ENCODE peak calls at places on chromosome 13, in eight cellular contexts. One of them, this sample, is unnamed.
A peak's percentile ranks its signal among the peaks of the same experiment; 100 is the strongest.

GRCh38 chr13:40235160-40235796 is 431.2 kb downstream of the FOXO1 start:
- DNase-seq in astrocyte: peak; percentile 8
- DNase-seq in stomach: no peak
- DNase-seq in H1: no peak
- DNase-seq in DND-41: no peak
- DNase-seq in adrenal gland: no peak
- DNase-seq in neural progenitor cell: no peak
- DNase-seq in heart right ventricle: no peak
- DNase-seq in this sample: no peak

GRCh38 chr13:95743192-95743591 is 66.3 kb downstream of the DNAJC3 start:
- DNase-seq in astrocyte: no peak
- DNase-seq in neural progenitor cell: no peak
- DNase-seq in stomach: no peak
- DNase-seq in heart right ventricle: no peak
- DNase-seq in DND-41: no peak
- DNase-seq in adrenal gland: no peak
- DNase-seq in H1: no peak
- DNase-seq in this sample: no peak

GRCh38 chr13:99743079-99743478 is 228.5 kb downstream of the ZIC5 start:
- DNase-seq in adrenal gland: no peak
- DNase-seq in neural progenitor cell: peak; percentile 75
- DNase-seq in DND-41: no peak
- DNase-seq in astrocyte: no peak
- DNase-seq in H1: peak; percentile 36
- DNase-seq in stomach: no peak
- DNase-seq in heart right ventricle: no peak
- DNase-seq in this sample: no peak

GRCh38 chr13:83824561-83824960 is 57.7 kb downstream of the SLITRK1 start:
- DNase-seq in stomach: no peak
- DNase-seq in heart right ventricle: no peak
- DNase-seq in H1: no peak
- DNase-seq in neural progenitor cell: no peak
- DNase-seq in DND-41: no peak
- DNase-seq in astrocyte: no peak
- DNase-seq in adrenal gland: no peak
- DNase-seq in this sample: peak; percentile 46

GRCh38 chr13:97256343-97256783 is 34.2 kb downstream of the MBNL2 start:
- DNase-seq in astrocyte: peak; percentile 99
- DNase-seq in DND-41: no peak
- DNase-seq in stomach: no peak
- DNase-seq in adrenal gland: no peak
- DNase-seq in H1: no peak
- DNase-seq in neural progenitor cell: no peak
- DNase-seq in heart right ventricle: no peak
- DNase-seq in this sample: no peak

GRCh38 chr13:36363464-36363863 is 17.3 kb upstream of the SPART start:
- DNase-seq in stomach: no peak
- DNase-seq in neural progenitor cell: no peak
- DNase-seq in H1: no peak
- DNase-seq in astrocyte: no peak
- DNase-seq in heart right ventricle: no peak
- DNase-seq in DND-41: no peak
- DNase-seq in adrenal gland: no peak
- DNase-seq in this sample: no peak

GRCh38 chr13:46640843-46641242 is 87.9 kb downstream of the LRCH1 start:
- DNase-seq in H1: no peak
- DNase-seq in neural progenitor cell: no peak
- DNase-seq in DND-41: no peak
- DNase-seq in heart right ventricle: no peak
- DNase-seq in stomach: no peak
- DNase-seq in astrocyte: no peak
- DNase-seq in adrenal gland: no peak
- DNase-seq in this sample: no peak

GRCh38 chr13:113489171-113489548 is 1.4 kb downstream of the DCUN1D2 start:
- DNase-seq in H1: no peak
- DNase-seq in stomach: no peak
- DNase-seq in heart right ventricle: no peak
- DNase-seq in astrocyte: no peak
- DNase-seq in neural progenitor cell: peak; percentile 63
- DNase-seq in adrenal gland: no peak
- DNase-seq in DND-41: no peak
- DNase-seq in this sample: peak; percentile 91

GRCh38 chr13:111117289-111117688 is 2.2 kb downstream of the ARHGEF7 start:
- DNase-seq in stomach: no peak
- DNase-seq in adrenal gland: no peak
- DNase-seq in DND-41: no peak
- DNase-seq in neural progenitor cell: no peak
- DNase-seq in astrocyte: no peak
- DNase-seq in H1: no peak
- DNase-seq in heart right ventricle: no peak
- DNase-seq in this sample: no peak

GRCh38 chr13:44576396-44577235 is 486 bp upstream of the TSC22D1 start:
- DNase-seq in neural progenitor cell: peak; percentile 62
- DNase-seq in heart right ventricle: no peak
- DNase-seq in adrenal gland: peak; percentile 39
- DNase-seq in DND-41: peak; percentile 42
- DNase-seq in stomach: peak; percentile 34
- DNase-seq in astrocyte: no peak
- DNase-seq in H1: no peak
- DNase-seq in this sample: peak; percentile 67

DNA sequence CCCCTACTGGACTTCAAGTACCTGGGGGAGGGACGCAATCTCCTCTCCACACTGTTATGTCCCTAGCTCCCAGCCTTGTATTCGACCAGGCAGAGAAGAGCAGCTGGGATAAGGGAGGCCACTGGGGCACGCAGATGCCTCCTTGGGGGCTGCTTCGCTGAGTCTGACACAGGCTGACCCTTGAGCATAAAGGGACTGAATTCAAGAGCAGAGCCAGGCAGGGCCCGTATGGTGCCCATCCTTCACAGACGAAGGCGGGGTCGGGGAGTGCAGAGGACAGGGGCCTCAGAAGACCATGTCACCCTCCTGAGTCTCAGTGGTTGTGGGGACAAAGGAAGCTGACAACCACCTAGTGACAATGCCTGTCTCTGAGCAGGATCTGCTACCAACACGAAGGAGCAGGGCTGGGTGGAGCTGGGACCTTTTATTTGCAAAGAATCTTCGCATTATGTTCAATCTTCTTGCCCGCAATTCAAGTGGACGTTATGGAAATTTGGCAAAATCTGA is 124.6 kb downstream of the TUBA3C start:
- DNase-seq in H1: no peak
- DNase-seq in stomach: no peak
- DNase-seq in adrenal gland: no peak
- DNase-seq in astrocyte: no peak
- DNase-seq in neural progenitor cell: no peak
- DNase-seq in heart right ventricle: no peak
- DNase-seq in DND-41: no peak
- DNase-seq in this sample: no peak
- H3K9me3 ChIP-seq in H1: peaks cover 96% of the 10 kb centered on the region
- H3K9me3 ChIP-seq in stomach: peaks cover 15% of the 10 kb centered on the region
- H3K9me3 ChIP-seq in adrenal gland: no peaks in the 10 kb centered on the region
- H3K9me3 ChIP-seq in astrocyte: peaks cover 43% of the 10 kb centered on the region
- H3K9me3 ChIP-seq in neural progenitor cell: peaks cover 8% of the 10 kb centered on the region
- H3K9me3 ChIP-seq in heart right ventricle: no peaks in the 10 kb centered on the region
- H3K9me3 ChIP-seq in DND-41: peaks cover 21% of the 10 kb centered on the region
- H3K9me3 ChIP-seq in this sample: peaks cover 64% of the 10 kb centered on the region

DNA sequence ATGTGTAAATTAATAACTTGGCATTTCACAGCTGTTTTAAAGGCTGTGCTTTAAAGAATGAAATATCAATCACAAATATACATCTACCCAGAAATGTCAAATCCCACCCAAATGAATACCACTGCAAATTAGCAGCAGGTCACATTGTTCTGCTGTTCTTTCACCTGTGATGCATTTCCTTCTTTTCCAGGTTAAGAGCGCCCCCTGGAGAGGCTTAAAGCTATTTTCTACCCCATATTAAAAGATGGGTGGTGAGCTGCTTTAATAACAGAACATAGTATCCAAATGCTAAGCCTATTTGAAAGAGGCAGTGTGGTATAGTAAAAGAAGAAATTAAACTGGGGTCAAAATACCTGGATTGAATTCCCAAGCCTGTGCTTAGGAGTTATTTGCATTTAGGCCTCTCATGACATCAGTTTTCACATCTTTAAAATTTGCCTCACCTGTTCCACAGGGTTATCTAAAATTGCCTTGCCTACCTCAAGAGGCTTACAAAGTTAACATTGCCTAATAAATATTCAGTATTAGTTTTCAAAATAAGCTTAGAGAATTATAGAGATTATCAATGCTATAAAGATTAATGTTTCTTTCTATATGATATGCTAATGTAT is 396.9 kb upstream of the SLITRK5 start:
- DNase-seq in adrenal gland: peak; percentile 20
- DNase-seq in heart right ventricle: no peak
- DNase-seq in H1: peak; percentile 72
- DNase-seq in astrocyte: peak; percentile 22
- DNase-seq in DND-41: peak; percentile 27
- DNase-seq in stomach: no peak
- DNase-seq in neural progenitor cell: peak; percentile 78
- DNase-seq in this sample: peak; percentile 82
- TF ChIP-seq CTCF in adrenal gland: peak; percentile 39
- TF ChIP-seq CTCF in heart right ventricle: no peak
- TF ChIP-seq CTCF in H1: peak; percentile 52
- TF ChIP-seq CTCF in astrocyte: peak; percentile 78
- TF ChIP-seq CTCF in DND-41: peak; percentile 55
- TF ChIP-seq CTCF in stomach: peak; percentile 31
- TF ChIP-seq CTCF in neural progenitor cell: peak; percentile 90
- TF ChIP-seq CTCF in this sample: peak; percentile 91

GRCh38 chr13:19169496-19169895 is 12.1 kb downstream of the TUBA3C start:
- DNase-seq in H1: no peak
- DNase-seq in neural progenitor cell: no peak
- DNase-seq in DND-41: no peak
- DNase-seq in stomach: no peak
- DNase-seq in adrenal gland: no peak
- DNase-seq in astrocyte: no peak
- DNase-seq in heart right ventricle: no peak
- DNase-seq in this sample: no peak
- H3K9me3 ChIP-seq in H1: peaks cover 94% of the 10 kb centered on the region
- H3K9me3 ChIP-seq in neural progenitor cell: peaks cover 6% of the 10 kb centered on the region
- H3K9me3 ChIP-seq in DND-41: no peaks in the 10 kb centered on the region
- H3K9me3 ChIP-seq in stomach: peaks cover 4% of the 10 kb centered on the region
- H3K9me3 ChIP-seq in adrenal gland: no peaks in the 10 kb centered on the region
- H3K9me3 ChIP-seq in astrocyte: peaks cover 12% of the 10 kb centered on the region
- H3K9me3 ChIP-seq in heart right ventricle: no peaks in the 10 kb centered on the region
- H3K9me3 ChIP-seq in this sample: peaks cover 62% of the 10 kb centered on the region

DNA sequence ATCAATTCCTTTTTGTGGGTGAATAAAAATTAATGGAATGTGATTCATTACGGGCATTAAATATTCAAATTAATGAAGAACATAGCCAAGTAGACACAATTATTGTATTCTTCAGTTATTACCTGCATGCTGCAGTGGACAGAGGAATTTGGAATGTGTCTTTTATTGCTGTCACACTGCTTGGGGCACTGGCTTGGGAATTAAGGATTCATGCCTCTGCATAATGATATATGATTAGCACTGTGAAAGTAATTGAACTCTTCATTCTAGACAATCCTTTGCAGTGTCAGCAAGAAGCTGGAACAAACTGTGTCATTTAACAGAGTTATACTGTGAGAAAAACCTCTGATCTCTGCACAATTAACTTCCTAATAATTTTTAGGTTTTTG is 235.3 kb upstream of the MIR17HG start:
- DNase-seq in adrenal gland: no peak
- DNase-seq in H1: no peak
- DNase-seq in astrocyte: no peak
- DNase-seq in DND-41: no peak
- DNase-seq in heart right ventricle: no peak
- DNase-seq in neural progenitor cell: no peak
- DNase-seq in stomach: no peak
- DNase-seq in this sample: no peak
- TF ChIP-seq CTCF in adrenal gland: no peak
- TF ChIP-seq CTCF in H1: no peak
- TF ChIP-seq CTCF in astrocyte: no peak
- TF ChIP-seq CTCF in DND-41: no peak
- TF ChIP-seq CTCF in heart right ventricle: no peak
- TF ChIP-seq CTCF in neural progenitor cell: no peak
- TF ChIP-seq CTCF in stomach: no peak
- TF ChIP-seq CTCF in this sample: no peak

DNA sequence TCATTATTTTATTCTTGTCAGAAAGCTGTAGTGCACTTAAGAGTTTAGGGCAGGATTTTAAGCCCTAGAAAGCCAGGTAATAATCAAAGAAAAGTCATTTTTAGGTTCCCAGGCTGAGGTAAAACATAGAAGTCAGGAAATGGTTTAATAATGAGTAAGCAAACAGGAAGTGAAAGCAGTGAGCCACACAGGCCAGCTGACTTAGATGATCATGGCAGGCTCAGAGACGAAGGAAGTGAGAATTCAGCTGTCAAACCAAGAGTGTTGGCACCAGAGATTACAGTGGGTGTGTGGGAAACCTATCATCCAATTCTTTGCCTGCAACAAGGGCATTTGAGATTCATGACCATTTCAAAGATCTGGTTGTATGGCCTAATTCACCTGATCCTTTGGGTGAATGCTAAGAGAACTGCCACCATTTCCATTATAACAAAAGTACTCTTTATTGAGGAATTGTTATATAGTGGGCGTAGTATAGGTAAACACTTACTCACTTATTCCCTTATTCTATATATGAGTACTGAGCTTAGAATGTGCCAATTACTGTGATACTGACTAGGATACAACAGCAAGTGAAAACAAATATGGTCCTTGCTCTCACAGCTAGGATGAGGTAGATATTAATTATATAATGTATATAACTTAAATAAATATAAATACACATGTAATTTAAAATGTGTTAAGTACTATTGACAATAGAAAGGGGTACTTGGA is 103.7 kb upstream of the EDNRB start:
- DNase-seq in neural progenitor cell: no peak
- DNase-seq in stomach: peak; percentile 30
- DNase-seq in adrenal gland: peak; percentile 38
- DNase-seq in heart right ventricle: no peak
- DNase-seq in DND-41: peak; percentile 69
- DNase-seq in astrocyte: peak; percentile 60
- DNase-seq in H1: no peak
- DNase-seq in this sample: no peak
- H3K9me3 ChIP-seq in neural progenitor cell: no peaks in the 10 kb centered on the region
- H3K9me3 ChIP-seq in stomach: no peaks in the 10 kb centered on the region
- H3K9me3 ChIP-seq in adrenal gland: no peaks in the 10 kb centered on the region
- H3K9me3 ChIP-seq in heart right ventricle: no peaks in the 10 kb centered on the region
- H3K9me3 ChIP-seq in DND-41: no peaks in the 10 kb centered on the region
- H3K9me3 ChIP-seq in astrocyte: no peaks in the 10 kb centered on the region
- H3K9me3 ChIP-seq in H1: no peaks in the 10 kb centered on the region
- H3K9me3 ChIP-seq in this sample: peaks cover 13% of the 10 kb centered on the region

DNA sequence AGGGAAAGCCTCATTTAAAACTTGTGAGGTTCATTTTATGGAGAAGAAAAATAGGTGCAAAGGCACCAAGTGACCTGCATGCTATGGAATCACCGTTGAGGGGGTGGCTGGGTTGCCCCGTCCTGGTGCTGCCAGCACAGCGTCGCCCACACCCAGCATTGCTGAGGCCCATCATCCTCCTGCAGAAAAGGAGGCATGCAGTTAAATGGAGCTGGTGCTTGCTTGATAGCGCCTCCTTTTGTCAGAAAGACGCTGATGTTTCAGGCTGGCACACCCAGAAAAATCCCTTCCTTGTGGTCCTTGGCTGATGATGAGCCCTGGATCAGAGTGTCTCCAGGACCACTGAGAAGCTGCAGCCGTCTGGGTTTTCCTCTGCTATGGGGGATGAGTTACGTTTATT is 36.9 kb downstream of the DHRS12 start:
- DNase-seq in heart right ventricle: no peak
- DNase-seq in DND-41: no peak
- DNase-seq in stomach: no peak
- DNase-seq in neural progenitor cell: peak; percentile 54
- DNase-seq in adrenal gland: no peak
- DNase-seq in H1: no peak
- DNase-seq in astrocyte: no peak
- DNase-seq in this sample: peak; percentile 82
- TF ChIP-seq CTCF in heart right ventricle: no peak
- TF ChIP-seq CTCF in DND-41: peak; percentile 34
- TF ChIP-seq CTCF in stomach: no peak
- TF ChIP-seq CTCF in neural progenitor cell: peak; percentile 53
- TF ChIP-seq CTCF in adrenal gland: no peak
- TF ChIP-seq CTCF in H1: peak; percentile 66
- TF ChIP-seq CTCF in astrocyte: no peak
- TF ChIP-seq CTCF in this sample: peak; percentile 67

This sample was measured in endodermal cell.